ENCODE peak calls at places on chromosomes 7 and 10, in seven cellular contexts. W is HCT116, M is SK-N-SH, H is hepatocyte, X is OCI-LY7, Y is neural progenitor cell, Z is GM23338. U is an unnamed sample.
A peak's percentile ranks its signal among the peaks of the same experiment; 100 is the strongest.

GRCh38 chr7:123901111-123901510 is 23.9 kb upstream of the SPAM1 start:
- DNase-seq in W (no peak), M (no peak), H (no peak), X (no peak), Y (no peak), Z (no peak), U (peak; percentile 69)

GRCh38 chr7:45349102-45349501 is 191.5 kb downstream of the RAMP3 start:
- DNase-seq in W (no peak), M (no peak), H (no peak), X (no peak), Y (no peak), Z (no peak), U (no peak)

GRCh38 chr7:120395526-120396019 is 122.6 kb downstream of the KCND2 start:
- DNase-seq in W (no peak), M (no peak), H (no peak), X (no peak), Y (no peak), Z (no peak), U (no peak)

GRCh38 chr7:111113263-111114017 is 22.5 kb downstream of the LRRN3 start:
- DNase-seq in W (no peak), M (no peak), H (no peak), X (no peak), Y (no peak), Z (no peak), U (peak; percentile 66)

GRCh38 chr7:102152672-102153585 is 133.7 kb upstream of the SH2B2 start:
- DNase-seq in W (peak; percentile 49), M (no peak), H (peak; percentile 83), X (no peak), Y (peak; percentile 37), Z (peak; percentile 95), U (peak; percentile 34)

GRCh38 chr10:103683851-103684250 is 171.5 kb downstream of the SH3PXD2A start:
- DNase-seq in W (no peak), M (no peak), H (no peak), X (no peak), Y (no peak), Z (no peak), U (no peak)

GRCh38 chr10:123275183-123275549 is 121.0 kb downstream of the BUB3 start:
- DNase-seq in W (no peak), M (no peak), H (no peak), X (no peak), Y (no peak), Z (no peak), U (no peak)

GRCh38 chr7:158819571-158820203 is 9.6 kb downstream of the ESYT2 start:
- DNase-seq in W (no peak), M (no peak), H (no peak), X (no peak), Y (no peak), Z (no peak), U (no peak)

GRCh38 chr7:124388751-124389150 is 355.9 kb upstream of the TMEM229A start:
- DNase-seq in W (no peak), M (no peak), H (no peak), X (no peak), Y (no peak), Z (no peak), U (no peak)

GRCh38 chr10:86363184-86363832 is 3.3 kb downstream of the GRID1 start:
- DNase-seq in W (no peak), M (no peak), H (peak; percentile 81), X (no peak), Y (peak; percentile 88), Z (peak; percentile 81), U (no peak)

GRCh38 chr7:79789584-79790345 is 336.3 kb upstream of the MAGI2 start:
- DNase-seq in W (no peak), M (no peak), H (no peak), X (no peak), Y (no peak), Z (no peak), U (no peak)

GRCh38 chr7:30349816-30350215 is 65.4 kb downstream of the ZNRF2 start:
- DNase-seq in W (no peak), M (no peak), H (no peak), X (no peak), Y (no peak), Z (no peak), U (no peak)
- H3K4me2 ChIP-seq in W (no peak overlapping the region), M (no peak overlapping the region), H (no peak overlapping the region), X (no peak overlapping the region), Y (no peak overlapping the region), Z (no peak overlapping the region), U (peak overlapping the region; percentile 88)

DNA sequence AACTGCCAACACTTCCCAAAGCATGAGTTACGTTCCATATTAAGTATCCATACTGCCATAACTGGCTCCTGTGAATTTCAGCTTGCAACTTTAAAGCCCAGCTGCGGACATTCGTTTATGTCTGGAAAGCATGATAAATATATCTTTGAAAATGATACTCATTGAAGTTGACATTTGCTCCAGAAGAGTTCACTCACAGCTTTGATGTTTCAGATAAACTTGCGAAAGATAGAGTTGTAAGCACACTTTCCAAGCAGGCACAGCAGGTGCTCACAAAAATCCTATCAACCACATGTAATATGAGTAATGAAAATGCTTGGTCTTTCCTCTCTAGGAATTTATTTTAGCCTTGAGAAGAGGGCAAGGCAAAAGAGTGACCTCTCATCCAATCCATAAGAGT is 4.5 kb downstream of the CHCHD3 start:
- DNase-seq in W (no peak), M (no peak), H (no peak), X (no peak), Y (no peak), Z (no peak), U (no peak)
- TF ChIP-seq EZH2phosphoT487 in W (no peak), M (no peak), H (no peak), X (no peak), Y (no peak), Z (no peak), U (no peak)

GRCh38 chr10:95353123-95353522 is 62.3 kb upstream of the PDLIM1 start:
- DNase-seq in W (no peak), M (no peak), H (no peak), X (no peak), Y (no peak), Z (no peak), U (no peak)
- H3K27ac ChIP-seq in W (no peak overlapping the region), M (no peak overlapping the region), H (no peak overlapping the region), X (no peak overlapping the region), Y (no peak overlapping the region), Z (no peak overlapping the region), U (no peak overlapping the region)

GRCh38 chr10:63631971-63632370 is 110.8 kb downstream of the REEP3 start:
- DNase-seq in W (no peak), M (no peak), H (no peak), X (no peak), Y (no peak), Z (no peak), U (no peak)
- H3K4me2 ChIP-seq in W (peak overlapping the region; percentile 80), M (peak overlapping the region; percentile 98), H (no peak overlapping the region), X (no peak overlapping the region), Y (no peak overlapping the region), Z (peak overlapping the region; percentile 79), U (peak overlapping the region; percentile 92)

DNA sequence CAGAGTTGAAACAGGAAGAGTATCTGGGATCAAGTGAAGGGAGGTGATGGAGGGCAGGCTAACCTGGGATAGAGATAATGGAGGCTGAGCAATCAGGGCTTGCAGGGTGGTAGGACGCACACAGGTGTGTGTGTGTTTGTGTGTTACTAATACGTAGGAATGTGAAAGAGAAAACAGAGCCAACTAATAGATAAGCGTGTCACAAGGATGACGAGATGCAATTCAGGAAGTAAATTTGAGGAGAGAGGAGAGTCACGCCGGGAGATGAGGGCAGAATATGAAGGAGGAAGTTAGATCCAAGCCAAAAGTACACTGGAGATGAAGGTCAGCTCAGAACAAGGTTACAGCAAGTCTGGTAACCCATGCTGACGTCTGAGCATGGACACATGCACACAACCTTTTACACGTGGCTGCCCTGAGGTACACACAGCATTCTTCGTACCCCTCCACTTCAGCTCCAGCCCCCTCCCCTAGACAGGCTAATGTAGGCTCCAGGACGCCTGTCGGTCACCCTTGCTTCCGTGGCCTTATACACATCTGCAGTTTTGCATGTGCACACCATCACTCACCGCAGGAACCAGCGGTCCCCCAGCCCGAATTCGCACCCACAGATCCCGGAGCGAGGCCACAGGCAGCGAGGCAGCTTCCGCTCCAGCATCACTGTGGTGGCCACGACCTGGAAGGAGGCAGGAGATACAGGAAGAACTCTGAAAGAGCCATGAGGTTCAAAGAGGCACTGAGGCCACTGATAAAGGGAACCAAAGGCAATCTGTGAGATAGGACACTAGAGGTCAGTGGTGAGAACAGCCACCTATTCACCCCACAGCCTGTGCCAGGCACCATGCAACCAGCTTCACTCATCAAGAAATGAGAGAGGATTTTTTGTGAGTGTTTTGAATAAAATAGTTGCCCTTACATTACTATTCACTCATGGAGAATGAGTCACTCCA is 23.7 kb upstream of the TRPV6 start:
- DNase-seq in W (peak; percentile 18), M (peak; percentile 47), H (peak; percentile 42), X (peak; percentile 23), Y (peak; percentile 26), Z (peak; percentile 51), U (no peak)
- TF ChIP-seq EZH2phosphoT487 in W (no peak), M (no peak), H (no peak), X (no peak), Y (no peak), Z (no peak), U (no peak)

DNA sequence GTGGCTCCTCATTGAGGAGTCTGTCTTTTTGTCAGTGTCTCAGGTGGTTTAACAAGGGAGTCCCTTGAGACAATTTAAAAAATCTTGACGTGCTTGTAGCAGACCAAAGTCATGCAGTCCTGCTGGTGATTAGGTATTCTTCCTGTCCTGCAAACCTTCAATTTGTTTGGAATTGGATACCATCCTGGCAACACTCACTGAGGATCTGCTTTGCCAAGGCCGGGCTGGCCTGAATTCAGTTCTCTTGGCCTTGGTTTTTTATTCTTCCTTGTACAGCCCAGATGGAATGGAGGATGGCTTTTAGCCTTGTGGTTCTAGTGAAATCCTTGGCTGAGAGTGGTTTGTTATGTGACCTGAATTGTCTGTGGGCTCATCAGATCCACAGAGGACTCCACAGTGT is 129.0 kb downstream of the PLXDC2 start:
- DNase-seq in W (no peak), M (no peak), H (no peak), X (no peak), Y (no peak), Z (no peak), U (no peak)
- H3K27ac ChIP-seq in W (no peak overlapping the region), M (peak overlapping the region; percentile 14), H (no peak overlapping the region), X (no peak overlapping the region), Y (no peak overlapping the region), Z (no peak overlapping the region), U (no peak overlapping the region)

DNA sequence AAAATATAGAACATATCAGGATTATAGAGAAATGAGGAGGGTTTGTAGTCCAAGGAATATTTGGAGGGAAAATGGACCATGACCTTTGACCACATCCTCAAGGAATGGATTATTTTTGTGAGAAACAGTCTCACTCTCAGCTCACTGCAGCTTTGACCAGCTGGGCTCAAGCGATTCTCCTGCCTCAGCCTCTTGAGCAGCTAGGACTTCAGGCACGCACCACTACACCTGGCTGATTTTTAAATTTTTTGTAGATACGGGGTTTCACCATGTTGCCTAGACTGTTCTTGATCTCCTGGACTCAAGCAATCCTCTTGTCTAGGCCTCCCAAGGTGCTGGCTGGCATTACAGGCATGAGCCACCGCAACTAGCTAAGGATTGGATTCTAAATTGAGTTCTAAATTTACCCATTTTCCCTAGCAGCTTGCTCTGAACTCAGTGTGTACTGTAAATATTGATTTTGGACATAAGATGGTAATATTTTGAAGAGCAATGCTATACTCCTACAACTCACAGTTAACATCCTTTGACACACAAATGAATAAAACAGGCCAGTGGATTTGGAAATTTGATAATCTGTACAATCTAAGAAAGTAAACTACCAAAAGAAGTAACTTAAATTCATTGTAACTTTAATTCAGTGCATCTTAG is 73.8 kb downstream of the TET1 start:
- DNase-seq in W (no peak), M (no peak), H (no peak), X (no peak), Y (no peak), Z (no peak), U (no peak)
- H3K4me2 ChIP-seq in W (no peak overlapping the region), M (no peak overlapping the region), H (no peak overlapping the region), X (no peak overlapping the region), Y (no peak overlapping the region), Z (no peak overlapping the region), U (no peak overlapping the region)